ENCODE peak calls at places on chromosomes 16 and 17, in eight cellular contexts. One of them, this sample, is unnamed.

GRCh38 chr16:86966781-86967180 is 350.4 kb downstream of the C16orf95 start:
- DNase-seq in neural progenitor cell: no peak
- DNase-seq in MM.1S: no peak
- DNase-seq in SK-N-SH: no peak
- DNase-seq in hepatocyte: no peak
- DNase-seq in GM23338: no peak
- DNase-seq in HCT116: no peak
- DNase-seq in PC-3: no peak
- DNase-seq in this sample: no peak

GRCh38 chr17:31393749-31394146 is 2.3 kb downstream of the RAB11FIP4 start:
- DNase-seq in hepatocyte: no peak
- DNase-seq in PC-3: no peak
- DNase-seq in SK-N-SH: no peak
- DNase-seq in MM.1S: no peak
- DNase-seq in neural progenitor cell: no peak
- DNase-seq in GM23338: no peak
- DNase-seq in HCT116: no peak
- DNase-seq in this sample: no peak

GRCh38 chr17:73436966-73437365 is 125.2 kb upstream of the CDC42EP4 start:
- DNase-seq in SK-N-SH: no peak
- DNase-seq in hepatocyte: no peak
- DNase-seq in HCT116: no peak
- DNase-seq in PC-3: no peak
- DNase-seq in GM23338: no peak
- DNase-seq in MM.1S: no peak
- DNase-seq in neural progenitor cell: no peak
- DNase-seq in this sample: no peak

GRCh38 chr17:7716299-7716886 is 1.2 kb upstream of the DNAH2 start:
- DNase-seq in GM23338: peak; percentile 25
- DNase-seq in HCT116: no peak
- DNase-seq in PC-3: no peak
- DNase-seq in MM.1S: no peak
- DNase-seq in hepatocyte: peak; percentile 6
- DNase-seq in neural progenitor cell: no peak
- DNase-seq in SK-N-SH: no peak
- DNase-seq in this sample: no peak

GRCh38 chr17:56976941-56977570 is 875 bp upstream of the SCPEP1 start:
- DNase-seq in GM23338: no peak
- DNase-seq in MM.1S: no peak
- DNase-seq in SK-N-SH: no peak
- DNase-seq in hepatocyte: no peak
- DNase-seq in HCT116: no peak
- DNase-seq in PC-3: no peak
- DNase-seq in neural progenitor cell: no peak
- DNase-seq in this sample: peak; percentile 6

GRCh38 chr17:78905111-78905510 is 2.1 kb upstream of the CEP295NL start:
- DNase-seq in hepatocyte: no peak
- DNase-seq in GM23338: no peak
- DNase-seq in HCT116: no peak
- DNase-seq in MM.1S: no peak
- DNase-seq in PC-3: no peak
- DNase-seq in neural progenitor cell: no peak
- DNase-seq in SK-N-SH: no peak
- DNase-seq in this sample: no peak

GRCh38 chr17:80254396-80255241 is 6.0 kb upstream of the RNF213 start:
- DNase-seq in HCT116: peak; percentile 82
- DNase-seq in hepatocyte: peak; percentile 78
- DNase-seq in PC-3: peak; percentile 100
- DNase-seq in MM.1S: peak; percentile 95
- DNase-seq in SK-N-SH: peak; percentile 41
- DNase-seq in neural progenitor cell: no peak
- DNase-seq in GM23338: no peak
- DNase-seq in this sample: peak; percentile 95

GRCh38 chr17:61129876-61130275 is 269.8 kb upstream of the TBX2 start:
- DNase-seq in MM.1S: no peak
- DNase-seq in SK-N-SH: no peak
- DNase-seq in GM23338: no peak
- DNase-seq in HCT116: no peak
- DNase-seq in neural progenitor cell: no peak
- DNase-seq in hepatocyte: no peak
- DNase-seq in PC-3: no peak
- DNase-seq in this sample: peak; percentile 44

GRCh38 chr17:71792966-71793365 is 327.9 kb upstream of the SOX9 start:
- DNase-seq in MM.1S: no peak
- DNase-seq in PC-3: peak; percentile 95
- DNase-seq in GM23338: peak; percentile 6
- DNase-seq in neural progenitor cell: peak; percentile 10
- DNase-seq in HCT116: no peak
- DNase-seq in SK-N-SH: no peak
- DNase-seq in hepatocyte: no peak
- DNase-seq in this sample: peak; percentile 86

GRCh38 chr16:69563605-69564580 is 1.9 kb upstream of the NFAT5 start:
- DNase-seq in GM23338: peak; percentile 83
- DNase-seq in MM.1S: peak; percentile 54
- DNase-seq in SK-N-SH: no peak
- DNase-seq in hepatocyte: peak; percentile 13
- DNase-seq in HCT116: no peak
- DNase-seq in neural progenitor cell: peak; percentile 92
- DNase-seq in PC-3: peak; percentile 15
- DNase-seq in this sample: peak; percentile 40

GRCh38 chr17:78478757-78479297 is 98.4 kb downstream of the DNAH17 start:
- DNase-seq in SK-N-SH: no peak
- DNase-seq in MM.1S: no peak
- DNase-seq in neural progenitor cell: no peak
- DNase-seq in hepatocyte: no peak
- DNase-seq in PC-3: no peak
- DNase-seq in GM23338: no peak
- DNase-seq in HCT116: no peak
- DNase-seq in this sample: no peak

GRCh38 chr17:16282522-16282921 is 65.5 kb downstream of the PIGL start:
- DNase-seq in MM.1S: no peak
- DNase-seq in HCT116: peak; percentile 66
- DNase-seq in hepatocyte: no peak
- DNase-seq in GM23338: no peak
- DNase-seq in neural progenitor cell: no peak
- DNase-seq in PC-3: peak; percentile 94
- DNase-seq in SK-N-SH: no peak
- DNase-seq in this sample: peak; percentile 92

GRCh38 chr17:50196826-50197225 is 4.6 kb downstream of the COL1A1 start:
- DNase-seq in MM.1S: no peak
- DNase-seq in GM23338: no peak
- DNase-seq in PC-3: no peak
- DNase-seq in SK-N-SH: no peak
- DNase-seq in HCT116: no peak
- DNase-seq in hepatocyte: no peak
- DNase-seq in neural progenitor cell: no peak
- DNase-seq in this sample: peak; percentile 92

GRCh38 chr16:22322741-22323140 is 25.5 kb downstream of the POLR3E start:
- DNase-seq in HCT116: no peak
- DNase-seq in hepatocyte: no peak
- DNase-seq in neural progenitor cell: no peak
- DNase-seq in MM.1S: no peak
- DNase-seq in GM23338: no peak
- DNase-seq in PC-3: no peak
- DNase-seq in SK-N-SH: no peak
- DNase-seq in this sample: no peak

GRCh38 chr16:51636913-51637743 is 486.1 kb upstream of the SALL1 start:
- DNase-seq in SK-N-SH: peak; percentile 48
- DNase-seq in HCT116: no peak
- DNase-seq in MM.1S: no peak
- DNase-seq in GM23338: peak; percentile 91
- DNase-seq in hepatocyte: no peak
- DNase-seq in PC-3: peak; percentile 6
- DNase-seq in neural progenitor cell: peak; percentile 26
- DNase-seq in this sample: peak; percentile 85

GRCh38 chr16:87929986-87930385 is 6.3 kb downstream of the CA5A start:
- DNase-seq in MM.1S: no peak
- DNase-seq in hepatocyte: no peak
- DNase-seq in PC-3: no peak
- DNase-seq in HCT116: no peak
- DNase-seq in neural progenitor cell: no peak
- DNase-seq in GM23338: no peak
- DNase-seq in SK-N-SH: no peak
- DNase-seq in this sample: no peak

GRCh38 chr17:37642706-37643105 is 540 bp downstream of the DDX52 start:
- DNase-seq in neural progenitor cell: no peak
- DNase-seq in SK-N-SH: peak; percentile 19
- DNase-seq in GM23338: no peak
- DNase-seq in hepatocyte: peak; percentile 28
- DNase-seq in HCT116: no peak
- DNase-seq in PC-3: peak; percentile 19
- DNase-seq in MM.1S: peak; percentile 25
- DNase-seq in this sample: peak; percentile 72

GRCh38 chr16:71358464-71359031 is at the start of gene CALB2:
- DNase-seq in SK-N-SH: peak; percentile 91
- DNase-seq in GM23338: peak; percentile 85
- DNase-seq in hepatocyte: peak; percentile 88
- DNase-seq in HCT116: no peak
- DNase-seq in neural progenitor cell: peak; percentile 90
- DNase-seq in MM.1S: peak; percentile 66
- DNase-seq in PC-3: peak; percentile 70
- DNase-seq in this sample: peak; percentile 80

GRCh38 chr16:8861563-8862308 is 7.1 kb downstream of the CARHSP1 start:
- DNase-seq in hepatocyte: peak; percentile 44
- DNase-seq in SK-N-SH: no peak
- DNase-seq in PC-3: no peak
- DNase-seq in HCT116: no peak
- DNase-seq in MM.1S: no peak
- DNase-seq in GM23338: no peak
- DNase-seq in neural progenitor cell: no peak
- DNase-seq in this sample: peak; percentile 38
- TF ChIP-seq EZH2phosphoT487 in hepatocyte: no peak
- TF ChIP-seq EZH2phosphoT487 in SK-N-SH: no peak
- TF ChIP-seq EZH2phosphoT487 in PC-3: no peak
- TF ChIP-seq EZH2phosphoT487 in HCT116: no peak
- TF ChIP-seq EZH2phosphoT487 in MM.1S: no peak
- TF ChIP-seq EZH2phosphoT487 in GM23338: no peak
- TF ChIP-seq EZH2phosphoT487 in neural progenitor cell: no peak
- TF ChIP-seq EZH2phosphoT487 in this sample: no peak

DNA sequence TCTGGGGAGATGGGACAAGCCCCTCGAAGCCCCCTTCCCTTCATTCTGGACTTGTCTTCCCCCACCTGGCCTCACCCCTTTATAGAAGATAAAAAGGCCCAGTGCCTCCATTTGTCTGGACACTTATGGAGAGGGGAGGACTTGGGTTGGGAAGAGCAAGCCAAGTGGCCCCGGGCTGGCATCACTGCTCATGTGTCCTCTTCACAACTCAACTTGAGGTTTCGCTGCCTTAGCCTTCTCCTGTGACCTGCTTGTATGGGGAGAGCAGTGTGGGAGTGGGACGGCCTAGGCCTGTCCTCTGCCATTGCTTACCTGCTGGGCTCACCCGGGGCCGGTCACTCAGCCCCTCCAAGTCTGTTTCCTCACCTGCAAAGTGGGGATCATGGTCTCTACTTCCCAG is 1.4 kb downstream of the PAQR4 start:
- DNase-seq in SK-N-SH: no peak
- DNase-seq in neural progenitor cell: no peak
- DNase-seq in GM23338: no peak
- DNase-seq in hepatocyte: no peak
- DNase-seq in PC-3: no peak
- DNase-seq in HCT116: no peak
- DNase-seq in MM.1S: no peak
- DNase-seq in this sample: no peak
- H3K27ac ChIP-seq in SK-N-SH: no peak overlapping the region
- H3K27ac ChIP-seq in neural progenitor cell: no peak overlapping the region
- H3K27ac ChIP-seq in GM23338: no peak overlapping the region
- H3K27ac ChIP-seq in hepatocyte: no peak overlapping the region
- H3K27ac ChIP-seq in PC-3: peak overlapping the region; percentile 43
- H3K27ac ChIP-seq in HCT116: peak overlapping the region; percentile 95
- H3K27ac ChIP-seq in MM.1S: peak overlapping the region; percentile 66
- H3K27ac ChIP-seq in this sample: no peak overlapping the region

DNA sequence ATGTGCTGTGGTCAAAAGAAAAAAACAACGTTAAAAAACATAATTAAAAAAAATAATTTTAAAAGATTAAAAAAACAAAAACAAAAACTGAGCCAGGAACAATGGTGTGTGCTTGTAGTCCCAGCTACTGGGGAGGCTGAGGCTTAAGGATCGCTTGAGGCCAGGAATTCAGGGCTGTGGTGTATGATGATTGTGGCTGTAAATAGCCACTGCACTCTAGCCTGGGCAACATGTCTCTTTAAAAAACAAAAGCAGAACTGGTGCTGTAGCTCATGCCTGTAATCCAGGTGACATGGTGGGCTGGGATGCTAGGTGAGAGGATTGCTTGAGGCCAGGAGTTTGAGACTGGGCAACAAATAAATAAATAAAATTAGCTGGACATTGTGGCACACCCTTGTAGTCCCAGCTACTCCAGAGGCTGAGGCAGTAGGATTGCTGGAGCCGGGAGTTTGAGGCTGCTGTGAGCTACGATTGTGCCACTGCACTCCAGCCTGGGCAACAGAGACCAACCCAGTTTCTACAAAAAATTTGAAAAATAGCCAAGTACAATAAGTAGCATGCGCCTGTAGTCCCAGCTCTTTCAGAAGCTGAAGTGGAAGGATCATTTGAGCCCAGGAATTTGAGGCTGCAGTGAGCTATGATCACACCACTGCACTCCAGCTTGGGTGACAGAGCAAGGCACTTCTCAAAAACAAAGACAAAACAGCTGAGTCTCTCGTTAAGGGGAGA is 43.6 kb downstream of the NFATC3 start:
- DNase-seq in SK-N-SH: no peak
- DNase-seq in neural progenitor cell: no peak
- DNase-seq in MM.1S: no peak
- DNase-seq in HCT116: no peak
- DNase-seq in GM23338: peak; percentile 18
- DNase-seq in hepatocyte: no peak
- DNase-seq in PC-3: peak; percentile 15
- DNase-seq in this sample: peak; percentile 4
- TF ChIP-seq EZH2phosphoT487 in SK-N-SH: no peak
- TF ChIP-seq EZH2phosphoT487 in neural progenitor cell: no peak
- TF ChIP-seq EZH2phosphoT487 in MM.1S: no peak
- TF ChIP-seq EZH2phosphoT487 in HCT116: no peak
- TF ChIP-seq EZH2phosphoT487 in GM23338: no peak
- TF ChIP-seq EZH2phosphoT487 in hepatocyte: no peak
- TF ChIP-seq EZH2phosphoT487 in PC-3: no peak
- TF ChIP-seq EZH2phosphoT487 in this sample: no peak

DNA sequence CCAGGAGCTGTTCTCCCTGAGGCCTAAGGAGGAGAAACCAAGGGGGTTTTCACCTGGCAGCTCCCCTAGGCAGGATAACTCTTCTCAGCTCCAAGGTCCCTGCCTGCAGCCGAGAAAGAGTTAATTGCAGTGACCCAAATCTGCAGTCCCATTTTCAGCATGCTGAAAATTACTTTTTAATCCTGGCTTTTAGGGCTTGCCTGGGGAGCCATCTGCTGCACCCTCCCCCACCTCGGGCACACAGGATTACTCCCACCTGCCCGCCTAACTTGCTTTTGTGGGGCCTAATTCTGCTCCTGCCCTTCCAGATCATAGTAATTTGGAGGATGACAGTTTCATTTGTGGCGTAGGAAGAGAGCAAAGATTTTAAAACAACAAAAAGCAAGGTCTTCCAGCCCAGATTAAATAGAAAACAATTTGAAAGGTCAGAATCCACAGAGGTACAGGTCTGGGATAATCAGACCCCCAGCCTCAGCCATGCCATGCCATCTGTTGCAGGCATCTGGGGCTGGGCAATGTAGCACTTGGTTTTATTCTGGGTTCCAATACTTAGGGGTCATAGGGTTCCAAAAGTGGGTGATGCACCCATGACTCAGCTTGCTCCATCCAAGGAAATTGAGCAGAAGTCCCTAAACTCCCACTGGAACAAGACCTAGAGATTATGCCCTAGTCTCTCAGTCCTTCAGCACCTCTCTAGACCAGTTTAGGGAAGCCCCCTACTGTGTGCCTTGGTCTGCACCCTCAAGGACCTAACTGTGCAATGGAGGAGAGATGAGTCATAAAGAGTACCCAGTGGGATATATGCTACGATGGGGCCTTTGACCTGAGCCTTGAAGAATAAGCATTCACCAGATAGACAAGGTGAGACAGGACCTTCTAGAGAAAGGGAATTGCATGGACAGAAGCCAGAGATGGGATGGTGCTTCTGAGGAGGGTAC is 64.5 kb upstream of the NLK start:
- DNase-seq in GM23338: no peak
- DNase-seq in neural progenitor cell: no peak
- DNase-seq in hepatocyte: no peak
- DNase-seq in HCT116: no peak
- DNase-seq in MM.1S: no peak
- DNase-seq in PC-3: no peak
- DNase-seq in SK-N-SH: no peak
- DNase-seq in this sample: peak; percentile 16
- H3K27ac ChIP-seq in GM23338: no peak overlapping the region
- H3K27ac ChIP-seq in neural progenitor cell: no peak overlapping the region
- H3K27ac ChIP-seq in hepatocyte: no peak overlapping the region
- H3K27ac ChIP-seq in HCT116: no peak overlapping the region
- H3K27ac ChIP-seq in MM.1S: no peak overlapping the region
- H3K27ac ChIP-seq in PC-3: no peak overlapping the region
- H3K27ac ChIP-seq in SK-N-SH: no peak overlapping the region
- H3K27ac ChIP-seq in this sample: no peak overlapping the region

This sample was measured in GM23248.